ENCODE peak calls at places on chromosomes 13 and 19, in ten cellular contexts. M is RWPE2; F is heart left ventricle; K is thyroid gland; S is CD4-positive, alpha-beta memory T cell; N is neuronal stem cell; Y is HCT116; W is upper lobe of left lung; V is uterus; Z is aorta. U is an unnamed sample. For H3K4me1, the result is how much of the 10 kb centered on the place peaks cover.

GRCh38 chr13:98821372-98822237 is 69.1 kb upstream of the SLC15A1 start:
- DNase-seq in K (no peak), N (no peak), Z (no peak), S (no peak), F (no peak), W (no peak), M (no peak), V (peak), Y (no peak), U (no peak)

GRCh38 chr19:48698046-48698445 is 2.3 kb downstream of the FUT2 start:
- DNase-seq in V (no peak), F (no peak), S (no peak), M (no peak), K (no peak), Y (no peak), N (no peak), W (peak), Z (no peak), U (peak)

GRCh38 chr19:15463865-15464371 is 426 bp downstream of the RASAL3 start:
- DNase-seq in Z (peak), V (no peak), M (no peak), N (no peak), F (no peak), K (no peak), W (peak), S (peak), Y (no peak), U (no peak)

GRCh38 chr13:99307648-99308339 is 595 bp upstream of the GPR183 start:
- DNase-seq in F (no peak), V (no peak), M (no peak), Z (peak), W (peak), Y (no peak), S (no peak), N (no peak), K (peak), U (peak)

GRCh38 chr13:25171517-25172302 is at the start of gene AMER2:
- DNase-seq in Y (no peak), F (no peak), Z (no peak), S (no peak), N (peak), K (peak), M (no peak), V (peak), W (no peak), U (no peak)

GRCh38 chr13:87208636-87209035 is 462.5 kb upstream of the SLITRK5 start:
- DNase-seq in Y (no peak), V (no peak), K (peak), N (no peak), F (no peak), W (no peak), Z (no peak), S (no peak), M (no peak), U (no peak)

GRCh38 chr19:57465680-57466381 is 8.9 kb upstream of the VN1R1 start:
- DNase-seq in S (peak), W (no peak), Z (no peak), Y (peak), N (no peak), F (no peak), M (no peak), K (no peak), V (no peak), U (no peak)

GRCh38 chr13:59906413-59907027 is 257.2 kb downstream of the DIAPH3 start:
- DNase-seq in M (no peak), F (no peak), K (no peak), Z (no peak), Y (peak), N (no peak), W (no peak), V (no peak), S (no peak), U (peak)

GRCh38 chr13:47945738-47946137 is 55.3 kb downstream of the SUCLA2 start:
- DNase-seq in F (no peak), N (no peak), S (no peak), V (no peak), M (no peak), W (no peak), Y (no peak), K (no peak), Z (no peak), U (peak)

GRCh38 chr13:61935710-61936109 is 520.1 kb upstream of the PCDH20 start:
- DNase-seq in W (no peak), S (no peak), Y (no peak), V (no peak), M (no peak), N (no peak), K (no peak), Z (no peak), F (no peak), U (no peak)

GRCh38 chr13:35343417-35343816 is 133.1 kb downstream of the MAB21L1 start:
- DNase-seq in F (no peak), N (no peak), V (no peak), K (no peak), W (no peak), Z (no peak), M (no peak), Y (no peak), S (no peak), U (no peak)

GRCh38 chr13:20354722-20355121 is 122.6 kb upstream of the GJB6 start:
- DNase-seq in F (no peak), Y (no peak), W (no peak), S (no peak), V (no peak), M (no peak), K (no peak), Z (no peak), N (no peak), U (no peak)

GRCh38 chr13:113833111-113833830 is 30.6 kb downstream of the GAS6 start:
- DNase-seq in M (no peak), Z (peak), F (no peak), K (no peak), Y (no peak), S (no peak), V (no peak), N (no peak), W (no peak), U (no peak)

GRCh38 chr19:37929512-37929911 is 22.5 kb downstream of the SIPA1L3 start:
- DNase-seq in N (no peak), S (no peak), V (no peak), Z (no peak), M (no peak), F (no peak), W (no peak), K (no peak), Y (no peak), U (no peak)

GRCh38 chr19:47762615-47763308 is 15.7 kb upstream of the SELENOW start:
- DNase-seq in S (no peak), M (no peak), K (no peak), V (peak), Y (no peak), F (peak), W (no peak), N (no peak), Z (no peak), U (no peak)

GRCh38 chr19:4103073-4103418 is 20.9 kb downstream of the MAP2K2 start:
- DNase-seq in Y (no peak), Z (peak), N (no peak), V (no peak), S (no peak), W (no peak), M (no peak), K (no peak), F (no peak), U (no peak)

GRCh38 chr13:62633448-62633847 is 1217.8 kb upstream of the PCDH20 start:
- DNase-seq in W (no peak), V (no peak), M (no peak), N (no peak), Y (no peak), F (no peak), K (no peak), S (no peak), Z (no peak), U (no peak)

GRCh38 chr19:42132030-42132628 is at the start of gene POU2F2:
- DNase-seq in N (no peak), Z (peak), S (peak), F (peak), W (peak), V (peak), K (peak), Y (no peak), M (no peak), U (no peak)

GRCh38 chr19:47280183-47280797 is 5.6 kb downstream of the INAFM1 start:
- DNase-seq in Z (no peak), V (peak), N (no peak), F (no peak), M (no peak), K (peak), S (peak), Y (no peak), W (no peak), U (no peak)

GRCh38 chr19:28940751-28941500 is 272.0 kb downstream of the UQCRFS1 start:
- DNase-seq in Y (no peak), V (no peak), W (no peak), F (no peak), Z (no peak), N (no peak), K (no peak), M (no peak), S (no peak), U (no peak)

GRCh38 chr19:28235606-28236125 is 977.3 kb downstream of the UQCRFS1 start:
- DNase-seq in N (no peak), M (no peak), V (no peak), W (no peak), K (no peak), Y (no peak), F (no peak), S (no peak), Z (no peak), U (no peak)

GRCh38 chr13:101623469-101624209 is 171.2 kb downstream of the ITGBL1 start:
- DNase-seq in F (no peak), Z (no peak), S (no peak), W (no peak), Y (no peak), K (no peak), M (no peak), N (no peak), V (no peak), U (no peak)

GRCh38 chr13:59531571-59532091 is 632.1 kb downstream of the DIAPH3 start:
- DNase-seq in K (peak), W (peak), S (peak), Z (peak), F (peak), V (peak), N (no peak), M (peak), Y (peak), U (peak)

GRCh38 chr13:35699805-35700204 is 223.3 kb upstream of the MAB21L1 start:
- DNase-seq in K (no peak), V (peak), Y (no peak), F (no peak), N (no peak), S (no peak), M (no peak), Z (no peak), W (no peak), U (no peak)

GRCh38 chr19:11138659-11139526 is 16.7 kb downstream of the SPC24 start:
- DNase-seq in K (peak), Y (no peak), V (peak), Z (peak), F (peak), W (peak), N (peak), M (peak), S (no peak), U (peak)

GRCh38 chr19:40416918-40417713 is 3.9 kb upstream of the PRX start:
- DNase-seq in S (no peak), F (peak), N (no peak), Z (peak), K (peak), W (peak), Y (no peak), M (no peak), V (no peak), U (peak)

GRCh38 chr19:35718345-35719041 is 690 bp downstream of the KMT2B start:
- DNase-seq in S (peak), K (peak), V (peak), W (peak), N (peak), F (peak), Z (no peak), Y (no peak), M (peak), U (no peak)

GRCh38 chr19:28242317-28242927 is 970.5 kb downstream of the UQCRFS1 start:
- DNase-seq in Y (no peak), W (no peak), V (no peak), F (no peak), S (no peak), M (no peak), N (peak), K (no peak), Z (no peak), U (no peak)

GRCh38 chr13:55000844-55001243 is 1972.2 kb downstream of the OLFM4 start:
- DNase-seq in W (no peak), S (no peak), Y (no peak), Z (no peak), V (no peak), K (no peak), M (no peak), N (no peak), F (no peak), U (no peak)

GRCh38 chr13:110812111-110812868 is 98.8 kb downstream of the ING1 start:
- DNase-seq in S (no peak), K (no peak), F (no peak), V (no peak), Z (no peak), W (no peak), M (no peak), Y (no peak), N (no peak), U (peak)

GRCh38 chr19:18262917-18263316 is 11.3 kb downstream of the IQCN start:
- DNase-seq in S (no peak), N (no peak), M (no peak), K (no peak), F (no peak), Z (no peak), V (no peak), Y (no peak), W (no peak), U (no peak)

DNA sequence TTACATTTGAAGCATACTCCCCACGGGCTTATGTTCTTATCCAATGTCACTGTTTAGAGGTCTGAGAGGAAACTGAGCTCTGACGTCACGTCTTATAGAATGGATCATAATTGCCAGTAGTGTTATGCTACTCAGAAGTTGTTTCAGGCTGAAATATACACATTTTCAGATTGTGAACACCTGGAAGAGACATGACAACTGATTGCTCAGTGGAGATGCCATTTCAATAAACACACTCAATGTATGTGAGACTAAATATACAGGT is 17.3 kb downstream of the FLT1 start:
- DNase-seq in V (no peak), W (no peak), Z (no peak), F (no peak), M (no peak), Y (no peak), K (no peak), N (no peak), S (no peak), U (no peak)
- H3K4me1 ChIP-seq in V (under half), W (under half), Z (under half), F (under half), M (under half), Y (under half), K (under half), N (under half), S (under half), U (under half)

GRCh38 chr19:5621945-5622464 is 571 bp downstream of the SAFB2 start:
- DNase-seq in S (peak), N (no peak), K (peak), F (no peak), W (no peak), Z (peak), M (no peak), V (peak), Y (no peak), U (no peak)
- H3K4me1 ChIP-seq in S (half or more), N (under half), K (under half), F (half or more), W (half or more), Z (under half), M (under half), V (under half), Y (under half), U (under half)

GRCh38 chr13:40063743-40064142 is 408.3 kb downstream of the COG6 start:
- DNase-seq in S (no peak), F (no peak), K (no peak), N (no peak), W (no peak), V (no peak), Y (no peak), Z (no peak), M (no peak), U (no peak)
- H3K4me1 ChIP-seq in S (under half), F (under half), K (under half), N (under half), W (under half), V (under half), Y (under half), Z (under half), M (under half), U (under half)

GRCh38 chr13:27122036-27122435 is 49.6 kb downstream of the USP12 start:
- DNase-seq in K (no peak), N (no peak), S (no peak), Z (no peak), W (no peak), F (no peak), Y (no peak), M (no peak), V (no peak), U (no peak)

GRCh38 chr13:27124571-27124970 is 47.0 kb downstream of the USP12 start:
- DNase-seq in Z (no peak), S (no peak), F (no peak), Y (no peak), V (no peak), M (no peak), K (no peak), W (no peak), N (no peak), U (no peak)

GRCh38 chr13:27126877-27127276 is 44.7 kb downstream of the USP12 start:
- DNase-seq in M (no peak), Y (no peak), F (no peak), K (no peak), W (no peak), V (no peak), S (no peak), Z (no peak), N (no peak), U (no peak)

GRCh38 chr13:27128825-27129627 is 42.6 kb downstream of the USP12 start:
- DNase-seq in M (no peak), S (no peak), K (no peak), Y (no peak), Z (no peak), V (no peak), W (no peak), F (no peak), N (no peak), U (no peak)

DNA sequence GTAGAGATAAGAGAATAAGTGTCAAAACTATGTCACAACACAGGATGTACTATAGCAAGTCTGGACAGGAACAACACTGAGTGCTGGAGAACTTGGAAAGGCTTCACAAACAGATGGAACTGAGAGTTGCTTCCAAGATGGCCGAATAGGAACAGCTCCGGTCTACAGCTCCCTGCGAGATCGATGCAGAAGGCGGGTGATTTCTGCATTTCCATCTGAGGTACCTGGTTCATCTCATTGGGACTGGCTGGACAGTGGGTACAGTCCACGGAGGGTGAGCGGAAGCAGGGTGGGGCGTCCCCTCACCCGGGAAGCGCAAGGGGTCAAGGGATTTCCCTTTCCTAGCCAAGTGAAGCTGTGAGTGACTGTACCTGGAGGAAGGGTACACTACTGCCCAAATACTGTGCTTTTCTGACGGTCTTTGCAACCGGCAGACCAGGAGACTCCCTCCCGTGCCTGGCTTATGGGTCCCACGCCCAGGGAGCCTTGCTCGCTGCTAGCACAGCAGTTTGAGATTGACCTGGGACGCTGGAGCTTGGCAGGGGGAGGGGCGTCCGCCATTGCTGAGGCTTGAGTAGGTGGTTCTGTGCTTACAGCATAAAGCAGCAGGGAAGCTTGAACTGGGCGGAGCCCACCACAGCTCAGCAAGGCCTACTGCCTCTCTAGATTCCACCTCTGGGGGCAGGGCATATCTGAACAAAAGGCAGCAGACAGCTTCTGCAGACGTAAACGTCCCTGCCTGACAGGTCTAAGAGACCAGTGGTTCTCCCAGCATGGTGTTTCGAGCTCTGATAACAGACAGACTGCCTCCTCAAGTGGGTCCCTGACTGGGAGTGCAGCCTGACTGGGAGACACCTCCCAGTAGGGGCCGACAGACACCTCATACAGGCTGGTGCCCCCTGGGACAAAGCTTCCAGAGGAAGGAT is 46.0 kb downstream of the USP12 start:
- DNase-seq in V (no peak), F (no peak), Z (no peak), M (no peak), W (no peak), Y (no peak), N (no peak), K (no peak), S (no peak), U (peak)
- H3K4me1 ChIP-seq in V (under half), F (under half), Z (under half), M (under half), W (under half), Y (under half), N (under half), K (under half), S (under half), U (under half)

GRCh38 chr19:53871448-53871847 is 3.8 kb downstream of the MYADM start:
- DNase-seq in N (no peak), Y (no peak), W (peak), F (no peak), S (peak), V (no peak), M (no peak), Z (no peak), K (no peak), U (no peak)

GRCh38 chr19:53875602-53876340 is 6.2 kb upstream of the PRKCG start:
- DNase-seq in F (no peak), N (no peak), Z (no peak), Y (no peak), M (no peak), K (peak), S (no peak), V (no peak), W (no peak), U (no peak)

GRCh38 chr19:53872762-53873161 is 5.1 kb downstream of the MYADM start:
- DNase-seq in F (no peak), Y (no peak), S (no peak), W (no peak), M (no peak), K (no peak), V (no peak), Z (no peak), N (no peak), U (no peak)

GRCh38 chr19:53874384-53874995 is 6.8 kb downstream of the MYADM start:
- DNase-seq in W (no peak), F (no peak), N (no peak), S (peak), M (no peak), K (no peak), Y (no peak), Z (no peak), V (no peak), U (no peak)

GRCh38 chr19:53873451-53874383 is 6.0 kb downstream of the MYADM start:
- DNase-seq in F (no peak), N (no peak), Y (no peak), M (no peak), Z (no peak), V (no peak), K (no peak), S (peak), W (no peak), U (no peak)
- H3K4me1 ChIP-seq in F (under half), N (under half), Y (under half), M (under half), Z (under half), V (under half), K (under half), S (half or more), W (under half), U (under half)

DNA sequence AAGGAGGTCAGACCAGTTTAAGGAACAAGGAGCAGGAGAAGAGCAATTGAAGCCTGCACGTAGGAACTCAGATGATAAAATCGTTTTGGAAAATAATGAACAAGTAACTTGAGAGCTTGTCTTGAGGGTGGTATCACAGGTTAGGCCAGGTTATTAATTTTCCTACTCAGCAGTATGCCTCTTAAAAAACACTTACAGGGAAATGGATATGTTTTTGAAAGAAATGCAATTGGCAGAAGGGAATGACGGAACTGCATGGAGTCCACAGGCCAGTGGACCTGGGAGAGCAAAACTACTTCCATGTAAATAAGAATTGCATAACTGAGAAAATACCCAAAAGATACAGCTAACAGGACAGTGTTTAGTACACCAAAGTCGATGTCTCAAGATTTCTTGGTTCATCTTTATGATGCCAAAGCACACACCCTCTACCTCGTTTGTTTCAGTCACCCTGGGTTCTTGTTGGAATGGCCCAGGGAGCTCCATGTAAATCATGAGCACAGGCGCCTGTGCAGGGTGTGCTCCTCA is 35.2 kb downstream of the MBNL2 start:
- DNase-seq in V (no peak), M (no peak), W (no peak), Z (no peak), F (no peak), Y (no peak), N (no peak), K (no peak), S (no peak), U (no peak)
- H3K4me1 ChIP-seq in V (under half), M (half or more), W (half or more), Z (under half), F (half or more), Y (half or more), N (under half), K (under half), S (half or more), U (under half)